ENCODE peak calls at places on chromosomes 5 and 9, in five cellular contexts. I is NCI-H146; F is CD8-positive, alpha-beta T cell; K is NCI-H2171 treated with DMSO at 0.1 percent for 48 hours; U is hepatic stellate cell. V is an unnamed sample.

GRCh38 chr9:91428927-91429351 is 5.3 kb upstream of the NFIL3 start:
- DNase-seq in I (no peak), F (no peak), K (no peak), U (no peak), V (no peak)

GRCh38 chr5:178683758-178684157 is 46.7 kb downstream of the ZNF354A start:
- DNase-seq in F (no peak), K (no peak), U (no peak), I (no peak), V (no peak)

GRCh38 chr5:181114844-181115778 is 15.9 kb downstream of the OR2V1 start:
- DNase-seq in F (no peak), I (no peak), K (no peak), U (no peak), V (no peak)

GRCh38 chr5:177309351-177310191 is 2.1 kb downstream of the MXD3 start:
- DNase-seq in F (peak), I (peak), U (peak), K (peak), V (no peak)

GRCh38 chr5:93092349-93093105 is 488.5 kb downstream of the NR2F1-AS1 start:
- DNase-seq in K (no peak), U (no peak), I (peak), F (no peak), V (no peak)

GRCh38 chr9:95981741-95982390 is 106.4 kb downstream of the ERCC6L2 start:
- DNase-seq in F (no peak), I (no peak), K (peak), U (no peak), V (no peak)

GRCh38 chr5:150846651-150847333 is 471 bp downstream of the IRGM start:
- DNase-seq in U (peak), I (peak), F (peak), K (peak), V (no peak)

GRCh38 chr9:117718085-117718484 is 13.9 kb downstream of the TLR4 start:
- DNase-seq in I (no peak), F (no peak), K (no peak), U (no peak), V (no peak)

GRCh38 chr5:26740182-26740581 is 298.2 kb downstream of the CDH9 start:
- DNase-seq in F (no peak), I (no peak), U (no peak), K (no peak), V (no peak)

GRCh38 chr9:35646583-35647265 is 4.0 kb downstream of the SIT1 start:
- DNase-seq in K (peak), F (peak), U (peak), I (peak), V (peak)

GRCh38 chr5:16933337-16933736 is 2.8 kb downstream of the MYO10 start:
- DNase-seq in K (no peak), I (no peak), F (no peak), U (no peak), V (no peak)

GRCh38 chr5:57566914-57567313 is 84.3 kb upstream of the ACTBL2 start:
- DNase-seq in I (no peak), F (no peak), K (peak), U (peak), V (no peak)

GRCh38 chr5:74122979-74123575 is 497.1 kb downstream of the ARHGEF28 start:
- DNase-seq in F (no peak), K (no peak), U (no peak), I (peak), V (no peak)

GRCh38 chr9:93636172-93636661 is 59.8 kb downstream of the PHF2 start:
- DNase-seq in I (no peak), F (no peak), U (no peak), K (no peak), V (no peak)

GRCh38 chr9:89770779-89771178 is 166.0 kb downstream of the GADD45G start:
- DNase-seq in F (no peak), I (peak), U (no peak), K (no peak), V (no peak)

GRCh38 chr9:91395106-91395552 is 28.5 kb downstream of the NFIL3 start:
- DNase-seq in F (no peak), U (no peak), K (no peak), I (no peak), V (no peak)

GRCh38 chr9:121568101-121568460 is 68.4 kb upstream of the GGTA1 start:
- DNase-seq in U (no peak), I (no peak), K (no peak), F (no peak), V (no peak)

GRCh38 chr5:175772747-175773533 is 98.4 kb upstream of the CPLX2 start:
- DNase-seq in K (no peak), F (no peak), I (peak), U (no peak), V (no peak)

GRCh38 chr5:14773588-14773987 is 98.0 kb downstream of the ANKH start:
- DNase-seq in I (peak), K (no peak), F (no peak), U (no peak), V (no peak)

GRCh38 chr5:154937186-154937717 is 759 bp downstream of the GEMIN5 start:
- DNase-seq in K (no peak), U (peak), F (no peak), I (no peak), V (no peak)

GRCh38 chr5:179769276-179769675 is 24.5 kb upstream of the LTC4S start:
- DNase-seq in I (no peak), U (no peak), F (no peak), K (no peak), V (no peak)

GRCh38 chr5:135645336-135645735 is 66.5 kb upstream of the CXCL14 start:
- DNase-seq in K (no peak), I (no peak), F (no peak), U (no peak), V (no peak)

GRCh38 chr5:42811591-42812392 is at the start of gene SELENOP:
- DNase-seq in I (peak), K (no peak), F (no peak), U (no peak), V (no peak)

GRCh38 chr5:14011089-14012004 is 66.9 kb upstream of the DNAH5 start:
- DNase-seq in I (peak), F (no peak), K (peak), U (peak), V (peak)

GRCh38 chr9:77887660-77888059 is 144.0 kb downstream of the GNAQ start:
- DNase-seq in U (no peak), I (no peak), F (no peak), K (no peak), V (no peak)

GRCh38 chr5:12911156-12911555 is 1006.9 kb upstream of the CTNND2 start:
- DNase-seq in K (no peak), I (no peak), F (no peak), U (no peak), V (no peak)

GRCh38 chr5:68456756-68457217 is 241.2 kb downstream of the PIK3R1 start:
- DNase-seq in F (no peak), U (peak), I (no peak), K (peak), V (no peak)

GRCh38 chr5:135150767-135151166 is 116.7 kb upstream of the PITX1 start:
- DNase-seq in K (no peak), I (no peak), U (no peak), F (no peak), V (peak)

GRCh38 chr5:112210430-112211005 is 208.6 kb downstream of the EPB41L4A start:
- DNase-seq in U (no peak), F (no peak), K (no peak), I (peak), V (no peak)

GRCh38 chr5:174925586-174925985 is 201.2 kb downstream of the MSX2 start:
- DNase-seq in F (no peak), U (no peak), K (no peak), I (no peak), V (no peak)

GRCh38 chr9:93672622-93673270 is 96.4 kb downstream of the PHF2 start:
- DNase-seq in U (no peak), F (no peak), K (no peak), I (no peak), V (no peak)

GRCh38 chr5:72134226-72134625 is 27.0 kb downstream of the MAP1B start:
- DNase-seq in F (no peak), U (no peak), K (no peak), I (peak), V (no peak)

GRCh38 chr5:170896779-170897178 is 35.0 kb downstream of the RANBP17 start:
- DNase-seq in I (no peak), F (no peak), U (peak), K (no peak), V (peak)

GRCh38 chr9:125908138-125908537 is 161.0 kb downstream of the PBX3 start:
- DNase-seq in K (no peak), F (no peak), U (no peak), I (peak), V (no peak)

GRCh38 chr9:125483697-125484096 is 222.1 kb downstream of the GAPVD1 start:
- DNase-seq in U (no peak), K (no peak), F (no peak), I (no peak), V (no peak)

GRCh38 chr9:63817622-63818518 is 1467.1 kb downstream of the FOXD4L5 start:
- DNase-seq in F (peak), K (no peak), U (no peak), I (no peak), V (peak)

GRCh38 chr9:33024126-33024965 is 727 bp upstream of the DNAJA1 start:
- DNase-seq in U (peak), F (no peak), K (no peak), I (peak), V (no peak)

GRCh38 chr9:27272103-27272502 is 24.8 kb downstream of the EQTN start:
- DNase-seq in I (no peak), K (no peak), U (no peak), F (no peak), V (no peak)

GRCh38 chr5:149228610-149229297 is 42.9 kb upstream of the AFAP1L1 start:
- DNase-seq in K (no peak), F (no peak), I (no peak), U (peak), V (no peak)

GRCh38 chr9:78865757-78866156 is 568.8 kb downstream of the PSAT1 start:
- DNase-seq in K (peak), I (no peak), U (no peak), F (no peak), V (no peak)